ENCODE peak calls at places on chromosomes 1 and 21, in seven cellular contexts. T is left ventricle myocardium inferior, W is endothelial cell of umbilical vein, C is transverse colon, D is pancreas, K is fibroblast of lung, A is stomach. U is an unnamed sample.

GRCh38 chr1:101632548-101633256 is 364.0 kb downstream of the OLFM3 start:
- DNase-seq in W (no peak), K (no peak), T (no peak), A (no peak), C (no peak), D (no peak), U (no peak)

GRCh38 chr1:36908096-36908495 is 126.2 kb downstream of the GRIK3 start:
- DNase-seq in W (no peak), A (no peak), C (no peak), T (no peak), K (no peak), D (no peak), U (no peak)

GRCh38 chr1:203200059-203200553 is 13.6 kb upstream of the CHI3L1 start:
- DNase-seq in A (peak; percentile 18), C (no peak), K (peak; percentile 84), T (no peak), W (no peak), D (no peak), U (peak; percentile 10)

GRCh38 chr1:12434174-12434573 is 183.8 kb downstream of the DHRS3 start:
- DNase-seq in C (peak; percentile 25), A (no peak), T (no peak), K (peak; percentile 96), W (peak; percentile 88), D (no peak), U (no peak)

GRCh38 chr1:50176563-50176885 is 67.8 kb downstream of the ELAVL4 start:
- DNase-seq in T (no peak), D (no peak), K (no peak), C (no peak), A (no peak), W (no peak), U (no peak)

GRCh38 chr1:225973158-225973557 is 26.0 kb downstream of the SDE2 start:
- DNase-seq in D (no peak), K (no peak), T (no peak), A (no peak), C (peak; percentile 65), W (no peak), U (peak; percentile 79)

GRCh38 chr1:62228139-62228882 is 33.7 kb downstream of the L1TD1 start:
- DNase-seq in T (no peak), C (no peak), W (no peak), D (no peak), K (no peak), A (no peak), U (no peak)

GRCh38 chr21:16088121-16088520 is 358.3 kb downstream of the USP25 start:
- DNase-seq in C (no peak), D (no peak), A (no peak), K (no peak), T (no peak), W (no peak), U (no peak)

GRCh38 chr1:153805042-153805745 is 30.0 kb downstream of the SLC27A3 start:
- DNase-seq in K (peak; percentile 65), C (peak; percentile 68), W (peak; percentile 19), A (peak; percentile 44), T (no peak), D (no peak), U (peak; percentile 68)

GRCh38 chr1:235919797-235920475 is 53.2 kb upstream of the LYST start:
- DNase-seq in C (no peak), D (no peak), T (no peak), K (peak; percentile 87), W (peak; percentile 81), A (no peak), U (no peak)

GRCh38 chr21:42153746-42154145 is 65.2 kb upstream of the ABCG1 start:
- DNase-seq in K (no peak), T (no peak), D (no peak), W (no peak), C (no peak), A (no peak), U (no peak)

GRCh38 chr1:6937048-6937447 is 151.8 kb downstream of the CAMTA1 start:
- DNase-seq in A (no peak), W (no peak), K (no peak), C (no peak), D (no peak), T (no peak), U (no peak)

GRCh38 chr1:230058619-230059018 is 8.4 kb upstream of the GALNT2 start:
- DNase-seq in W (no peak), A (no peak), C (no peak), T (no peak), D (no peak), K (no peak), U (no peak)

GRCh38 chr1:109864063-109864822 is 46.4 kb upstream of the CSF1 start:
- DNase-seq in D (no peak), C (no peak), T (no peak), A (no peak), K (peak; percentile 64), W (no peak), U (no peak)

GRCh38 chr1:243956448-243956847 is 94.6 kb upstream of the ZBTB18 start:
- DNase-seq in K (peak; percentile 42), A (no peak), D (no peak), T (no peak), C (no peak), W (no peak), U (no peak)

GRCh38 chr1:110102081-110102480 is 10.2 kb upstream of the UBL4B start:
- DNase-seq in W (no peak), C (no peak), D (no peak), A (no peak), K (no peak), T (no peak), U (no peak)

GRCh38 chr1:177848577-177848976 is 121.3 kb downstream of the SEC16B start:
- DNase-seq in C (no peak), W (no peak), D (no peak), T (no peak), A (no peak), K (peak; percentile 78), U (no peak)

GRCh38 chr1:108053291-108054023 is 88.5 kb upstream of the VAV3 start:
- DNase-seq in K (peak; percentile 51), C (no peak), D (no peak), W (no peak), A (no peak), T (no peak), U (no peak)

GRCh38 chr1:27940297-27940696 is 5.5 kb downstream of the SMPDL3B start:
- DNase-seq in D (no peak), K (peak; percentile 10), C (peak; percentile 60), W (peak; percentile 44), A (peak; percentile 59), T (peak; percentile 44), U (peak; percentile 51)

GRCh38 chr1:147752531-147752930 is 7.9 kb downstream of the GJA5 start:
- DNase-seq in D (no peak), C (no peak), T (no peak), W (no peak), K (no peak), A (no peak), U (no peak)

GRCh38 chr1:52007228-52008073 is 17.0 kb upstream of the RAB3B start:
- DNase-seq in T (no peak), A (no peak), K (peak; percentile 31), W (no peak), D (no peak), C (peak; percentile 20), U (peak; percentile 25)

DNA sequence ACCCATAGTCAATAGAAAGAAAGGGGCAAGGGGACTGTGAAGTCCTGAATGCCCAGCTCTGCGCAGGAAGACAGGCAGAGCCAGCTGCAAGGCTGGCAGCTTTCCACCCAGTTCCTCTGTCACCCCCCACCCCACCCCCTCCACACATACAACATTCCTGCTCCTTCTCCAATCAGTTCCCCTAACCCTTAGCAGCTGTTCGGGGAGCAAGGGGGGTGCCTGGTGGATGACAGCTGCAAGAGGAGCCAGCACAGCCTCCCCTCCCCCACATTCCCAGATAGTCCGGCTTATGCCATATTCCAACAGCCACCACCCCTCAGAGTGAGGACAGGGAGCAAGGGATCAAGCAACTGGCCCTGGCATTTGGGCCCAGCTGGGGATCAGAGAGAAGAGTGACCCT is 9.7 kb downstream of the ARHGEF2 start:
- DNase-seq in C (no peak), T (peak; percentile 58), A (no peak), D (no peak), W (no peak), K (peak; percentile 41), U (no peak)
- H3K4me3 ChIP-seq in C (no peak overlapping the region), T (peak overlapping the region; percentile 41), A (no peak overlapping the region), D (no peak overlapping the region), W (no peak overlapping the region), K (no peak overlapping the region), U (no peak overlapping the region)

GRCh38 chr1:56901720-56902119 is 47.1 kb downstream of the C8A start:
- DNase-seq in W (no peak), C (no peak), T (no peak), K (peak; percentile 9), D (no peak), A (no peak), U (no peak)
- H3K4me1 ChIP-seq in W (no peaks in the 10 kb centered on the region), C (no peaks in the 10 kb centered on the region), T (peaks cover 18% of the 10 kb centered on the region), K (no peaks in the 10 kb centered on the region), D (peaks cover 15% of the 10 kb centered on the region), A (peaks cover 12% of the 10 kb centered on the region), U (no peaks in the 10 kb centered on the region)

GRCh38 chr1:116557323-116557878 is 13.4 kb downstream of the CD58 start:
- DNase-seq in A (no peak), T (no peak), W (no peak), C (no peak), K (no peak), D (no peak), U (no peak)

GRCh38 chr1:116558140-116558549 is 12.7 kb downstream of the CD58 start:
- DNase-seq in C (no peak), T (no peak), A (no peak), W (no peak), K (no peak), D (no peak), U (no peak)

GRCh38 chr1:116559304-116559761 is 11.5 kb downstream of the CD58 start:
- DNase-seq in K (no peak), A (no peak), T (no peak), D (no peak), C (no peak), W (no peak), U (no peak)

GRCh38 chr1:116554924-116555323 is 15.9 kb downstream of the CD58 start:
- DNase-seq in D (no peak), C (no peak), A (no peak), K (no peak), T (no peak), W (no peak), U (no peak)

DNA sequence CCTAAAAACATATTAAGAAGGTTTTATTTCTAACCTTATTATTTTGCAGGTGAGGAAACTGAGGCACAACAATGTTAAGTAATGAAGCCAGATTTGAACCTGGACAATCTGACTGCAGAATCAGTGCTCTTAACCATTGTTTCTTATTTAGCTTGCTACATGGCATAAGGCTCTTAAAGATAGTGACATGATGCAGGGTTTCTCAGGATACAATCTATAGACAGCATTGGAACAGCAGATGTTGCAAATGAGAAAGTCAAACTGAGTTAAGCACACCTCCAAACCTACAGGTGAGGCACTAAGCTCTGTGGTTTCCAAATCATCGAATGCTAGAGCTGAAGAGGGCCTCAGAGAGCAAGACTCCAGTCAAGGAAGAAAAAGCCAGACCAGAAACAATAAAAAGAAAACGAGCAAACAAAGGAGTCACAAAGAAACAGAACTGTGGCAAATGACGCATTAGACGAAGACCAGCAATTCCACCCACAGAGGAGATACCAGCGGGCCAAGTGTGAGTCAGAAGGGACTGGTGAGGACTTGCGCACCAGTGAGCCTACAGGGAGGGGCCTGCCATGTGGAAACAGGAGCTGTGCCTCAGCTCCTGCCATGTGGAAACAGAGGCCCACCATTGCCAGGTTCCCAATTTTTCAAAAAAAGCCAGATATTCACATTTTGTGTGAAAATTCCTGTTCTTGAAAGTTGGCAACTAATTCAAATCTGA is 14.4 kb downstream of the CD58 start:
- DNase-seq in W (no peak), T (peak; percentile 57), D (no peak), A (peak; percentile 68), K (peak; percentile 99), C (peak; percentile 80), U (peak; percentile 84)
- TF ChIP-seq CTCF in W (no peak), T (no peak), D (no peak), A (no peak), K (no peak), C (no peak), U (no peak)

GRCh38 chr1:113941245-113941559 is 12.1 kb downstream of the HIPK1 start:
- DNase-seq in D (no peak), A (no peak), C (no peak), K (no peak), T (no peak), W (no peak), U (no peak)
- H3K4me3 ChIP-seq in D (no peak overlapping the region), A (no peak overlapping the region), C (no peak overlapping the region), K (no peak overlapping the region), T (no peak overlapping the region), W (no peak overlapping the region), U (no peak overlapping the region)